ENCODE peak calls at places on chromosomes 16 and 17, in seven cellular contexts. One of them, this sample, is unnamed.

GRCh38 chr16:89374393-89374948 is 115.9 kb downstream of the ANKRD11 start:
- DNase-seq in esophagus squamous epithelium: no peak
- DNase-seq in upper lobe of left lung: no peak
- DNase-seq in H54: no peak
- DNase-seq in spleen: no peak
- DNase-seq in tibial nerve: no peak
- DNase-seq in testis: no peak
- DNase-seq in this sample: peak

GRCh38 chr17:63918305-63918704 is 334 bp downstream of the GH1 start:
- DNase-seq in tibial nerve: no peak
- DNase-seq in upper lobe of left lung: no peak
- DNase-seq in spleen: no peak
- DNase-seq in testis: no peak
- DNase-seq in H54: peak
- DNase-seq in esophagus squamous epithelium: no peak
- DNase-seq in this sample: no peak

GRCh38 chr17:30930495-30930894 is 8.8 kb downstream of the ADAP2 start:
- DNase-seq in upper lobe of left lung: no peak
- DNase-seq in testis: no peak
- DNase-seq in spleen: no peak
- DNase-seq in tibial nerve: no peak
- DNase-seq in H54: no peak
- DNase-seq in esophagus squamous epithelium: no peak
- DNase-seq in this sample: no peak

GRCh38 chr17:79887451-79887991 is 48.3 kb upstream of the CBX4 start:
- DNase-seq in esophagus squamous epithelium: no peak
- DNase-seq in testis: no peak
- DNase-seq in spleen: peak
- DNase-seq in upper lobe of left lung: no peak
- DNase-seq in H54: no peak
- DNase-seq in tibial nerve: no peak
- DNase-seq in this sample: no peak

GRCh38 chr16:57045694-57046381 is 46.5 kb upstream of the CPNE2 start:
- DNase-seq in tibial nerve: peak
- DNase-seq in esophagus squamous epithelium: peak
- DNase-seq in testis: peak
- DNase-seq in H54: no peak
- DNase-seq in upper lobe of left lung: no peak
- DNase-seq in spleen: peak
- DNase-seq in this sample: peak

GRCh38 chr17:2178798-2179505 is 124.0 kb downstream of the HIC1 start:
- DNase-seq in tibial nerve: no peak
- DNase-seq in spleen: peak
- DNase-seq in upper lobe of left lung: no peak
- DNase-seq in esophagus squamous epithelium: no peak
- DNase-seq in H54: no peak
- DNase-seq in testis: no peak
- DNase-seq in this sample: peak

GRCh38 chr17:61152898-61153297 is 246.7 kb upstream of the TBX2 start:
- DNase-seq in H54: no peak
- DNase-seq in upper lobe of left lung: no peak
- DNase-seq in esophagus squamous epithelium: no peak
- DNase-seq in testis: no peak
- DNase-seq in tibial nerve: no peak
- DNase-seq in spleen: no peak
- DNase-seq in this sample: no peak

GRCh38 chr16:27762441-27762840 is 212.5 kb downstream of the KATNIP start:
- DNase-seq in spleen: no peak
- DNase-seq in tibial nerve: no peak
- DNase-seq in esophagus squamous epithelium: no peak
- DNase-seq in upper lobe of left lung: no peak
- DNase-seq in testis: no peak
- DNase-seq in H54: no peak
- DNase-seq in this sample: no peak

GRCh38 chr16:68506331-68507053 is 32.6 kb upstream of the ZFP90 start:
- DNase-seq in spleen: no peak
- DNase-seq in esophagus squamous epithelium: no peak
- DNase-seq in tibial nerve: no peak
- DNase-seq in upper lobe of left lung: no peak
- DNase-seq in H54: peak
- DNase-seq in testis: no peak
- DNase-seq in this sample: no peak

GRCh38 chr17:68035131-68035522 is 408 bp upstream of the KPNA2 start:
- DNase-seq in H54: peak
- DNase-seq in tibial nerve: peak
- DNase-seq in esophagus squamous epithelium: peak
- DNase-seq in upper lobe of left lung: peak
- DNase-seq in testis: peak
- DNase-seq in spleen: peak
- DNase-seq in this sample: peak

GRCh38 chr17:29043539-29044165 is 711 bp downstream of the PIPOX start:
- DNase-seq in spleen: no peak
- DNase-seq in tibial nerve: no peak
- DNase-seq in H54: no peak
- DNase-seq in upper lobe of left lung: no peak
- DNase-seq in esophagus squamous epithelium: no peak
- DNase-seq in testis: no peak
- DNase-seq in this sample: no peak

GRCh38 chr17:36019423-36019822 is 1.7 kb upstream of the CCL23 start:
- DNase-seq in H54: no peak
- DNase-seq in upper lobe of left lung: no peak
- DNase-seq in esophagus squamous epithelium: no peak
- DNase-seq in testis: no peak
- DNase-seq in tibial nerve: no peak
- DNase-seq in spleen: no peak
- DNase-seq in this sample: no peak

GRCh38 chr16:87587636-87588035 is 14.7 kb upstream of the JPH3 start:
- DNase-seq in esophagus squamous epithelium: no peak
- DNase-seq in H54: no peak
- DNase-seq in upper lobe of left lung: no peak
- DNase-seq in testis: no peak
- DNase-seq in spleen: no peak
- DNase-seq in tibial nerve: no peak
- DNase-seq in this sample: no peak

GRCh38 chr17:48330386-48330785 is 99.6 kb downstream of the SKAP1 start:
- DNase-seq in testis: no peak
- DNase-seq in tibial nerve: no peak
- DNase-seq in upper lobe of left lung: no peak
- DNase-seq in spleen: no peak
- DNase-seq in H54: peak
- DNase-seq in esophagus squamous epithelium: no peak
- DNase-seq in this sample: no peak

GRCh38 chr17:66737524-66737923 is 97.4 kb upstream of the CACNG5 start:
- DNase-seq in esophagus squamous epithelium: no peak
- DNase-seq in H54: no peak
- DNase-seq in tibial nerve: no peak
- DNase-seq in spleen: no peak
- DNase-seq in testis: peak
- DNase-seq in upper lobe of left lung: peak
- DNase-seq in this sample: no peak

GRCh38 chr16:85983606-85984005 is 84.6 kb downstream of the IRF8 start:
- DNase-seq in H54: no peak
- DNase-seq in testis: no peak
- DNase-seq in spleen: peak
- DNase-seq in esophagus squamous epithelium: no peak
- DNase-seq in upper lobe of left lung: no peak
- DNase-seq in tibial nerve: no peak
- DNase-seq in this sample: no peak

GRCh38 chr17:42347198-42347597 is 41.0 kb downstream of the STAT3 start:
- DNase-seq in esophagus squamous epithelium: no peak
- DNase-seq in upper lobe of left lung: no peak
- DNase-seq in tibial nerve: peak
- DNase-seq in spleen: no peak
- DNase-seq in testis: no peak
- DNase-seq in H54: no peak
- DNase-seq in this sample: no peak

GRCh38 chr17:7977039-7977438 is 25.4 kb upstream of the GUCY2D start:
- DNase-seq in upper lobe of left lung: no peak
- DNase-seq in tibial nerve: no peak
- DNase-seq in testis: no peak
- DNase-seq in spleen: no peak
- DNase-seq in H54: no peak
- DNase-seq in esophagus squamous epithelium: no peak
- DNase-seq in this sample: no peak

GRCh38 chr17:2609091-2609490 is 15.6 kb downstream of the PAFAH1B1 start:
- DNase-seq in H54: no peak
- DNase-seq in tibial nerve: no peak
- DNase-seq in upper lobe of left lung: peak
- DNase-seq in testis: no peak
- DNase-seq in esophagus squamous epithelium: no peak
- DNase-seq in spleen: no peak
- DNase-seq in this sample: no peak

DNA sequence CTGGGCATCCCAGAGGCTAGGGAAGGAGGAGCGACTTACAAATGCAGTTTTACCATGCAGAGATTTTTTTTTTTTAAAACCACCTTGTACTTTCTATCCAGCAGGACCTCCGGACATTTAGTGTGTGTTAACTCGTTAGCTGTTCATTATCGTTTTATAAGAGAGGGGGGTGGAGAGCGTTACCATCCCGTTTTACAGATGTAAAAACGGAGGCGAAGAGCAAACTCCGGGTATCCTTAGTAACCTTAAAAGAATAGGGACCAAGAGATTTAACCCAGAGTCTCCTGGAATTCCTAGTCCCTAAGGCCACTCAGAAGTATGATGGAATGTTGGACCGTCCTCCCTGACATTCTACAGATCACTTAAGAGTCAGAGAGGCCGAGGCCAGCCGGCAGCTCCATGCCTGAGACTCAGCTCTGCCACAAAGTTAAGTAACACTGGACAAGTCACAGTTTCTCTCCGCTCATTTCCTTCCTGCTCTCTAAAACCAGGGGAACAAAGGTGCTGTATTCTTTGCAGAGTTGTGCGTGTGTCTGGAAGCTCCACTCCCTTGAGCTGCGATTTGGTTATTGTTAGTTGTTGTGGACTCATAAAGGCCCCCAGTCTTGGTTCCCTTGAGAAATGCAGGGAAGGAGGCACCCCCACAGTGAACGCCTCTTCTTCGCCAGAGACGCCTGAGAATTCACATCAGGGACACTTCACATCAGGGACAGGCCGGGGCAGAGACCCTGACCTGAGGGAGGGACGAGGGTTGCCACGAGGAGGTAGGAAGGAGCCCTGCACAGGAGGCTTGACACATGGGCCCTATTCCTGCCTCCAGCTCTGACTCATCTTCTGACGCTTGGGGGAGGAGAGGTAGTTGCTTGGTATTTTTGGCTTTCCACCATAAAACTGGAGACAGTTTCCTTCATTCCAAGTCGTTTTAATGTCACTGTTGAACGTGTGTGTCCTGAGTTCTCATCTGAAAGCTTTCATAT is 1.2 kb downstream of the DUSP14 start:
- DNase-seq in H54: peak
- DNase-seq in spleen: no peak
- DNase-seq in testis: peak
- DNase-seq in tibial nerve: peak
- DNase-seq in upper lobe of left lung: no peak
- DNase-seq in esophagus squamous epithelium: no peak
- DNase-seq in this sample: peak
- TF ChIP-seq POLR2A in H54: peak
- TF ChIP-seq POLR2A in spleen: no peak
- TF ChIP-seq POLR2A in testis: no peak
- TF ChIP-seq POLR2A in tibial nerve: no peak
- TF ChIP-seq POLR2A in upper lobe of left lung: no peak
- TF ChIP-seq POLR2A in esophagus squamous epithelium: no peak
- TF ChIP-seq POLR2A in this sample: peak

GRCh38 chr17:50638851-50639767 is 4.4 kb downstream of the ABCC3 start:
- DNase-seq in testis: peak
- DNase-seq in spleen: peak
- DNase-seq in tibial nerve: peak
- DNase-seq in H54: peak
- DNase-seq in esophagus squamous epithelium: peak
- DNase-seq in upper lobe of left lung: no peak
- DNase-seq in this sample: peak

GRCh38 chr17:50636804-50637195 is 2.1 kb downstream of the ABCC3 start:
- DNase-seq in testis: no peak
- DNase-seq in upper lobe of left lung: no peak
- DNase-seq in tibial nerve: no peak
- DNase-seq in spleen: no peak
- DNase-seq in H54: no peak
- DNase-seq in esophagus squamous epithelium: no peak
- DNase-seq in this sample: no peak

GRCh38 chr17:50636145-50636803 is 1.6 kb downstream of the ABCC3 start:
- DNase-seq in upper lobe of left lung: no peak
- DNase-seq in esophagus squamous epithelium: no peak
- DNase-seq in tibial nerve: no peak
- DNase-seq in H54: no peak
- DNase-seq in testis: no peak
- DNase-seq in spleen: no peak
- DNase-seq in this sample: no peak

GRCh38 chr17:50638572-50638850 is 3.8 kb downstream of the ABCC3 start:
- DNase-seq in testis: no peak
- DNase-seq in upper lobe of left lung: no peak
- DNase-seq in esophagus squamous epithelium: no peak
- DNase-seq in tibial nerve: no peak
- DNase-seq in H54: peak
- DNase-seq in spleen: no peak
- DNase-seq in this sample: no peak

GRCh38 chr17:50637829-50638571 is 3.3 kb downstream of the ABCC3 start:
- DNase-seq in esophagus squamous epithelium: no peak
- DNase-seq in H54: no peak
- DNase-seq in spleen: no peak
- DNase-seq in tibial nerve: no peak
- DNase-seq in testis: no peak
- DNase-seq in upper lobe of left lung: no peak
- DNase-seq in this sample: no peak
- TF ChIP-seq POLR2A in esophagus squamous epithelium: no peak
- TF ChIP-seq POLR2A in H54: no peak
- TF ChIP-seq POLR2A in spleen: no peak
- TF ChIP-seq POLR2A in tibial nerve: no peak
- TF ChIP-seq POLR2A in testis: no peak
- TF ChIP-seq POLR2A in upper lobe of left lung: no peak
- TF ChIP-seq POLR2A in this sample: no peak

GRCh38 chr16:4401510-4401909 is 14.9 kb downstream of the CORO7 start:
- DNase-seq in testis: no peak
- DNase-seq in esophagus squamous epithelium: no peak
- DNase-seq in H54: no peak
- DNase-seq in tibial nerve: no peak
- DNase-seq in spleen: no peak
- DNase-seq in upper lobe of left lung: no peak
- DNase-seq in this sample: no peak
- TF ChIP-seq POLR2A in testis: no peak
- TF ChIP-seq POLR2A in esophagus squamous epithelium: no peak
- TF ChIP-seq POLR2A in H54: no peak
- TF ChIP-seq POLR2A in tibial nerve: no peak
- TF ChIP-seq POLR2A in spleen: no peak
- TF ChIP-seq POLR2A in upper lobe of left lung: no peak
- TF ChIP-seq POLR2A in this sample: no peak

DNA sequence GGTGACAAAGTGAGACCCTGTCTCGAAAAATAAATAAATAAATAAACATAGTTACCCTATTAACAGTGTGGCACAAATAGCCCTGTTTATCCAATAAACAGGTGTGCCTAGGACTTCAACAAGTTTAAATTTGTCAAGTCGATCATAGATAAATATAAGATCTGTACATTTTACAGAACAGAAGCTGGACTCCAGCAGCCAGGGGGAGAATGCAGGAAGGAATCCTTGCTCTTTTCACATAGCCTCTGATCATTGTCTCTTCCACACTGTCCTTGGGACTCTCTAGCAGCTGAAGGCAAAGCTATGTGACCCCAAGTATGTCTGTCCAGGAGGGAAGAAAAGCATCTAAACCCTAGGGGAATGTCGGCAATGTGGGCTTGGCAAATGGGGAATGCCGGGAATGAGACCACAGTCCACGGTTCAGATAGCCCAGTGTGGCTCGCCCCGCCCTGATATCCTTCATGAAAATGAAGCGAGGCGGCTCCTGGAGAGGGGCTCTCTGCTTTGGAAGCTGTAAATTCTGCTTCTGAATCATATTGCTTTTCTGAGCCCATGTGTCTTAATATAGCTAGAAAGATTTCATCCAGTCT is 24.8 kb upstream of the GRB2 start:
- DNase-seq in upper lobe of left lung: no peak
- DNase-seq in testis: peak
- DNase-seq in tibial nerve: no peak
- DNase-seq in spleen: no peak
- DNase-seq in H54: peak
- DNase-seq in esophagus squamous epithelium: no peak
- DNase-seq in this sample: no peak
- TF ChIP-seq POLR2A in upper lobe of left lung: no peak
- TF ChIP-seq POLR2A in testis: no peak
- TF ChIP-seq POLR2A in tibial nerve: no peak
- TF ChIP-seq POLR2A in spleen: no peak
- TF ChIP-seq POLR2A in H54: peak
- TF ChIP-seq POLR2A in esophagus squamous epithelium: no peak
- TF ChIP-seq POLR2A in this sample: no peak

This sample was measured in gastrocnemius medialis.